ENCODE peak calls at places on chromosomes 4 and X, in six cellular contexts. V, A, N, M, Y and I are unnamed samples.

GRCh38 chr4:142777045-142777743 is 68.9 kb downstream of the INPP4B start:
- DNase-seq in V (no peak), A (no peak), N (no peak), M (peak; percentile 19), Y (no peak), I (peak; percentile 47)

GRCh38 chr4:146051724-146052396 is 113.2 kb upstream of the ZNF827 start:
- DNase-seq in V (no peak), A (no peak), N (no peak), M (no peak), Y (peak; percentile 33), I (no peak)

GRCh38 chr4:92447265-92447905 is 143.6 kb downstream of the GRID2 start:
- DNase-seq in V (no peak), A (no peak), N (no peak), M (no peak), Y (no peak), I (no peak)

GRCh38 chr4:105895324-105895608 is at the start of gene NPNT:
- DNase-seq in V (peak; percentile 71), A (no peak), N (no peak), M (no peak), Y (no peak), I (peak; percentile 44)

GRCh38 chr4:121307441-121308327 is 73.1 kb downstream of the QRFPR start:
- DNase-seq in V (no peak), A (peak; percentile 12), N (no peak), M (peak; percentile 55), Y (peak; percentile 17), I (peak; percentile 32)

GRCh38 chr4:86630629-86631028 is 36.5 kb downstream of the PTPN13 start:
- DNase-seq in V (no peak), A (no peak), N (no peak), M (no peak), Y (no peak), I (no peak)

GRCh38 chrX:154658957-154659356 is 5.6 kb upstream of the CTAG2 start:
- DNase-seq in V (no peak), A (no peak), N (no peak), M (no peak), Y (no peak), I (no peak)

GRCh38 chr4:119735136-119735770 is 106.6 kb upstream of the PDE5A start:
- DNase-seq in V (no peak), A (no peak), N (no peak), M (no peak), Y (peak; percentile 38), I (no peak)

GRCh38 chrX:11949291-11949690 is 189.0 kb upstream of the FRMPD4 start:
- DNase-seq in V (no peak), A (no peak), N (no peak), M (no peak), Y (no peak), I (no peak)

GRCh38 chr4:149889976-149890375 is 74.3 kb upstream of the IQCM start:
- DNase-seq in V (no peak), A (no peak), N (no peak), M (no peak), Y (no peak), I (no peak)

GRCh38 chrX:119145241-119145653 is 17.6 kb upstream of the KIAA1210 start:
- DNase-seq in V (no peak), A (no peak), N (no peak), M (peak; percentile 24), Y (no peak), I (peak; percentile 10)

GRCh38 chr4:100147198-100147597 is 43.1 kb downstream of the DDIT4L start:
- DNase-seq in V (no peak), A (no peak), N (no peak), M (no peak), Y (no peak), I (no peak)

GRCh38 chrX:70253377-70254062 is 6.5 kb downstream of the P2RY4 start:
- DNase-seq in V (no peak), A (no peak), N (no peak), M (no peak), Y (no peak), I (no peak)

GRCh38 chr4:155667538-155668511 is 1.2 kb downstream of the GUCY1A1 start:
- DNase-seq in V (peak; percentile 75), A (no peak), N (peak; percentile 45), M (peak; percentile 18), Y (peak; percentile 22), I (peak; percentile 35)

GRCh38 chr4:2048831-2049230 is 10.3 kb upstream of the NAT8L start:
- DNase-seq in V (no peak), A (no peak), N (no peak), M (no peak), Y (no peak), I (no peak)

GRCh38 chr4:152485726-152486276 is 50.1 kb downstream of the FBXW7 start:
- DNase-seq in V (no peak), A (no peak), N (no peak), M (peak; percentile 22), Y (no peak), I (no peak)

GRCh38 chr4:118354913-118355312 is 2.1 kb upstream of the PRSS12 start:
- DNase-seq in V (no peak), A (no peak), N (no peak), M (no peak), Y (no peak), I (no peak)

GRCh38 chr4:117529401-117529800 is 444.0 kb upstream of the TRAM1L1 start:
- DNase-seq in V (no peak), A (no peak), N (no peak), M (no peak), Y (no peak), I (no peak)

GRCh38 chrX:124725467-124725866 is 379.1 kb downstream of the SH2D1A start:
- DNase-seq in V (no peak), A (no peak), N (no peak), M (no peak), Y (no peak), I (no peak)

GRCh38 chrX:49840679-49841078 is 11.6 kb downstream of the PAGE4 start:
- DNase-seq in V (peak; percentile 77), A (no peak), N (peak; percentile 24), M (peak; percentile 27), Y (peak; percentile 26), I (peak; percentile 27)

GRCh38 chrX:150486011-150486410 is 82.4 kb upstream of the MTM1 start:
- DNase-seq in V (peak; percentile 55), A (peak; percentile 30), N (peak; percentile 40), M (peak; percentile 46), Y (peak; percentile 9), I (peak; percentile 50)

GRCh38 chr4:41477200-41477910 is 60.6 kb upstream of the LIMCH1 start:
- DNase-seq in V (no peak), A (no peak), N (no peak), M (no peak), Y (no peak), I (no peak)

GRCh38 chrX:137479394-137479793 is 86.5 kb upstream of the ZIC3 start:
- DNase-seq in V (no peak), A (no peak), N (no peak), M (no peak), Y (no peak), I (no peak)

GRCh38 chrX:100076031-100076430 is 334.0 kb downstream of the PCDH19 start:
- DNase-seq in V (no peak), A (no peak), N (no peak), M (no peak), Y (no peak), I (no peak)

GRCh38 chr4:182555997-182556418 is 312.8 kb downstream of the TENM3 start:
- DNase-seq in V (peak; percentile 50), A (no peak), N (no peak), M (no peak), Y (no peak), I (no peak)

GRCh38 chr4:100938698-100939097 is 408.6 kb downstream of the PPP3CA start:
- DNase-seq in V (no peak), A (no peak), N (no peak), M (no peak), Y (no peak), I (no peak)

GRCh38 chrX:1392376-1393130 is 640 bp upstream of the SLC25A6 start:
- DNase-seq in V (no peak), A (no peak), N (no peak), M (peak; percentile 79), Y (peak; percentile 44), I (peak; percentile 78)